ENCODE peak calls at places on chromosomes 2 and 18, in eight cellular contexts. R, N, T, Q, L, K, B and I are unnamed samples.

GRCh38 chr2:67036446-67036845 is 360.7 kb upstream of the ETAA1 start:
- DNase-seq in Q (no peak), R (no peak), L (no peak), N (no peak), K (no peak), B (no peak), T (no peak), I (no peak)

GRCh38 chr2:226217191-226217590 is 582.4 kb downstream of the IRS1 start:
- DNase-seq in K (no peak), T (no peak), B (no peak), R (no peak), L (no peak), N (no peak), Q (no peak), I (no peak)

GRCh38 chr2:182330451-182331325 is 96.1 kb downstream of the PDE1A start:
- DNase-seq in Q (peak), N (no peak), L (no peak), T (no peak), B (no peak), R (no peak), K (no peak), I (no peak)

GRCh38 chr2:221911316-221911715 is 339.2 kb upstream of the EPHA4 start:
- DNase-seq in T (no peak), B (no peak), L (no peak), N (no peak), K (no peak), Q (no peak), R (no peak), I (no peak)

GRCh38 chr2:27191107-27191829 is 20.6 kb upstream of the ATRAID start:
- DNase-seq in L (peak), K (peak), R (no peak), T (peak), B (no peak), N (peak), Q (peak), I (peak)

GRCh38 chr2:62577994-62578836 is 72.2 kb upstream of the TMEM17 start:
- DNase-seq in N (no peak), K (peak), Q (peak), L (no peak), R (no peak), T (no peak), B (no peak), I (no peak)

GRCh38 chr2:88927142-88927541 is 235.7 kb downstream of the RPIA start:
- DNase-seq in Q (no peak), N (no peak), B (no peak), K (no peak), L (no peak), R (no peak), T (no peak), I (no peak)

GRCh38 chr2:210522399-210522798 is 34.0 kb upstream of the CPS1 start:
- DNase-seq in R (no peak), K (no peak), B (no peak), Q (no peak), T (no peak), N (no peak), L (no peak), I (no peak)

GRCh38 chr2:68057658-68058396 is 5.0 kb downstream of the C1D start:
- DNase-seq in R (no peak), Q (no peak), B (no peak), N (no peak), L (no peak), K (no peak), T (no peak), I (peak)

GRCh38 chr2:1784986-1785617 is 40.8 kb upstream of the PXDN start:
- DNase-seq in R (peak), B (peak), Q (no peak), T (no peak), L (no peak), N (no peak), K (no peak), I (no peak)

GRCh38 chr2:79855264-79856006 is 342.6 kb downstream of the CTNNA2 start:
- DNase-seq in B (no peak), K (no peak), T (no peak), R (no peak), L (no peak), N (no peak), Q (no peak), I (no peak)

GRCh38 chr2:229087843-229088520 is 183.1 kb downstream of the PID1 start:
- DNase-seq in N (no peak), T (no peak), K (no peak), Q (no peak), L (no peak), B (no peak), R (no peak), I (no peak)

GRCh38 chr2:190440113-190440512 is 32.0 kb downstream of the MFSD6 start:
- DNase-seq in R (no peak), B (no peak), N (no peak), K (no peak), L (no peak), Q (no peak), T (no peak), I (no peak)

GRCh38 chr2:94995516-94995915 is 30.0 kb upstream of the MAL start:
- DNase-seq in N (no peak), T (no peak), L (no peak), R (peak), Q (no peak), K (no peak), B (no peak), I (no peak)

GRCh38 chr2:72993585-72994280 is 76.4 kb downstream of the EMX1 start:
- DNase-seq in B (peak), N (no peak), R (peak), Q (no peak), T (no peak), K (no peak), L (no peak), I (no peak)

GRCh38 chr2:171244466-171244969 is 83.8 kb upstream of the TLK1 start:
- DNase-seq in K (peak), N (no peak), Q (peak), R (no peak), T (no peak), B (no peak), L (no peak), I (no peak)

GRCh38 chr2:59080465-59081181 is 839.5 kb upstream of the FANCL start:
- DNase-seq in L (no peak), N (no peak), Q (no peak), T (no peak), K (no peak), R (no peak), B (no peak), I (no peak)

GRCh38 chr2:13662055-13662454 is 945.3 kb downstream of the TRIB2 start:
- DNase-seq in R (no peak), T (no peak), K (no peak), B (no peak), L (no peak), Q (peak), N (no peak), I (no peak)

GRCh38 chr2:160253440-160254296 is 53.6 kb upstream of the ITGB6 start:
- DNase-seq in B (no peak), Q (peak), L (no peak), R (no peak), T (no peak), K (no peak), N (no peak), I (no peak)

GRCh38 chr2:157627594-157628281 is 926 bp downstream of the ACVR1C start:
- DNase-seq in B (no peak), R (no peak), K (no peak), L (peak), N (peak), T (peak), Q (no peak), I (no peak)

GRCh38 chr18:13584826-13585225 is 141.5 kb downstream of the FAM210A start:
- DNase-seq in B (no peak), T (no peak), N (no peak), L (no peak), Q (no peak), R (no peak), K (no peak), I (no peak)

GRCh38 chr2:12035029-12035720 is 288.7 kb downstream of the LPIN1 start:
- DNase-seq in K (no peak), T (no peak), L (no peak), B (no peak), Q (no peak), R (no peak), N (no peak), I (peak)

GRCh38 chr2:109676346-109676897 is 62.3 kb downstream of the SOWAHC start:
- DNase-seq in B (no peak), R (no peak), N (no peak), L (no peak), K (no peak), Q (no peak), T (no peak), I (no peak)

GRCh38 chr18:13520306-13520705 is 206.1 kb downstream of the FAM210A start:
- DNase-seq in K (no peak), T (no peak), L (no peak), B (no peak), R (no peak), N (no peak), Q (no peak), I (no peak)

GRCh38 chr2:54575379-54575888 is 119.3 kb downstream of the SPTBN1 start:
- DNase-seq in K (no peak), R (no peak), B (no peak), L (no peak), N (no peak), T (no peak), Q (peak), I (no peak)

GRCh38 chr2:67806816-67807215 is 256.0 kb downstream of the C1D start:
- DNase-seq in Q (no peak), L (no peak), B (no peak), R (no peak), N (no peak), K (no peak), T (no peak), I (no peak)

GRCh38 chr18:24514439-24514838 is 54.0 kb downstream of the HRH4 start:
- DNase-seq in B (no peak), R (no peak), Q (peak), K (no peak), T (no peak), N (no peak), L (no peak), I (peak)

GRCh38 chr2:131085646-131086045 is 7.6 kb downstream of the FAM168B start:
- DNase-seq in Q (no peak), B (no peak), T (no peak), N (no peak), K (no peak), L (no peak), R (no peak), I (no peak)

GRCh38 chr2:131076707-131077106 is 16.6 kb downstream of the FAM168B start:
- DNase-seq in B (no peak), K (no peak), R (no peak), T (no peak), N (no peak), Q (peak), L (no peak), I (no peak)

GRCh38 chr2:131077966-131078365 is 15.3 kb downstream of the FAM168B start:
- DNase-seq in T (no peak), Q (no peak), R (no peak), N (no peak), B (no peak), K (no peak), L (no peak), I (no peak)

GRCh38 chr2:131077182-131077846 is 15.9 kb downstream of the FAM168B start:
- DNase-seq in T (no peak), L (no peak), N (no peak), R (no peak), Q (no peak), K (no peak), B (no peak), I (no peak)

DNA sequence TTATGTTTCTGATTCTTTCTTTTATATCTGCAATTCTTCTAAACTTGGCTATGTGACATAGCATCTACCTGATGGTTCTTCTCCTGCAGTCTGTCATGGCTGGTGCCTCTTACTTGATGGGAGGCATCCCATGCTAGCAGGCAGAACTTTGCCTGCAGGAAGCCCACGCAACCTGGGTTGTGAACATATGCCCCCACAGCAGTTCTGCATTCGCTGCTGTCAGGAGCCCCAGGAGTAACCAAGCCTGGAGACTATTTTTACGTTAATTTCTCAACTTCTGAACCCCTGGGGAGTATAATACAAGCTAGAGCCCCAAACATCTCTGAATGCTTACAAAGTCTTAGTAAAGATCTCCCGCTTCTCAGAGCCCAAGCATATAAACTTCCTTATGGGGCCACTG is 12.1 kb downstream of the FAM168B start:
- DNase-seq in L (no peak), T (no peak), Q (no peak), N (no peak), R (no peak), B (no peak), K (no peak), I (no peak)
- H3K27ac ChIP-seq in L (no peak), T (no peak), Q (no peak), N (no peak), R (no peak), B (no peak), K (no peak), I (no peak)

GRCh38 chr2:177273456-177273855 is 8.9 kb upstream of the NFE2L2 start:
- DNase-seq in K (no peak), B (no peak), R (no peak), Q (peak), N (no peak), T (no peak), L (no peak), I (no peak)
- H3K27ac ChIP-seq in K (no peak), B (peak), R (no peak), Q (no peak), N (no peak), T (no peak), L (no peak), I (no peak)

GRCh38 chr2:178084273-178084672 is 11.7 kb upstream of the PDE11A start:
- DNase-seq in L (no peak), N (no peak), B (no peak), Q (peak), K (no peak), T (no peak), R (no peak), I (no peak)
- H3K27ac ChIP-seq in L (no peak), N (no peak), B (no peak), Q (no peak), K (no peak), T (no peak), R (no peak), I (no peak)

GRCh38 chr2:146981921-146982320 is 862.9 kb upstream of the ACVR2A start:
- DNase-seq in N (no peak), B (no peak), L (no peak), Q (no peak), T (no peak), K (no peak), R (no peak), I (no peak)
- H3K27ac ChIP-seq in N (no peak), B (no peak), L (no peak), Q (no peak), T (no peak), K (no peak), R (no peak), I (no peak)

DNA sequence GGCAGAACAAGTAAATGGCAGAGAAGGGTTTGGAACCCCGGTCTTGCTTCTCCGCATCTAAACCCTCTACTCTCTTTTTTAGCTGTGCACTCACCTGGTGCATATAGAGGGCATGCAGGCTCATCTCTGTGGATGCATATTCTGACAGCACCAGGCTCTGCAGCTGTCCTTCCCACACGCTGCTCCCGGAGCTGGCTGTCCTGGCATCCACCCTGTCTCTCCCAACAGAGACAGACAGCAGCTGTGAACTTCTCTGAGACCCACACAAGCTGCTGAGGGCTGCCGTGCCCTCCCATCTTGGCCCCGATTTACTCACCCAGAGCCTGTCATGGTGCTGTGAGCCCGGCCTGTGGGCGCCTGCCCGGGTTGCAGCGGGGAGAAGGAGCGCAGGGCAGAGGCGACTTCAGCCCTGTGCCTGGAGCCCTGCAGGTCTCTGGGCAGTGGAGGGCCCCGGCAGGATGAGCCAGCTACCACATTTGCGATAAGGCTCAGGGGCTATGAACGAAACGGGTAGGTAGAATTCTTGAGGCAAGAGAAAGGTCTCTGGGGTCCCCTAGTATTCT is 3.3 kb upstream of the ABCB6 start:
- DNase-seq in T (no peak), B (no peak), Q (no peak), N (no peak), K (no peak), L (no peak), R (no peak), I (no peak)
- H3K27ac ChIP-seq in T (no peak), B (no peak), Q (no peak), N (no peak), K (no peak), L (no peak), R (no peak), I (no peak)

GRCh38 chr2:173390036-173390435 is 35.4 kb downstream of the CDCA7 start:
- DNase-seq in T (no peak), L (no peak), R (no peak), Q (no peak), N (no peak), K (no peak), B (no peak), I (no peak)

GRCh38 chr2:173388795-173389194 is 34.1 kb downstream of the CDCA7 start:
- DNase-seq in R (no peak), N (no peak), L (no peak), B (no peak), T (no peak), Q (no peak), K (no peak), I (no peak)

DNA sequence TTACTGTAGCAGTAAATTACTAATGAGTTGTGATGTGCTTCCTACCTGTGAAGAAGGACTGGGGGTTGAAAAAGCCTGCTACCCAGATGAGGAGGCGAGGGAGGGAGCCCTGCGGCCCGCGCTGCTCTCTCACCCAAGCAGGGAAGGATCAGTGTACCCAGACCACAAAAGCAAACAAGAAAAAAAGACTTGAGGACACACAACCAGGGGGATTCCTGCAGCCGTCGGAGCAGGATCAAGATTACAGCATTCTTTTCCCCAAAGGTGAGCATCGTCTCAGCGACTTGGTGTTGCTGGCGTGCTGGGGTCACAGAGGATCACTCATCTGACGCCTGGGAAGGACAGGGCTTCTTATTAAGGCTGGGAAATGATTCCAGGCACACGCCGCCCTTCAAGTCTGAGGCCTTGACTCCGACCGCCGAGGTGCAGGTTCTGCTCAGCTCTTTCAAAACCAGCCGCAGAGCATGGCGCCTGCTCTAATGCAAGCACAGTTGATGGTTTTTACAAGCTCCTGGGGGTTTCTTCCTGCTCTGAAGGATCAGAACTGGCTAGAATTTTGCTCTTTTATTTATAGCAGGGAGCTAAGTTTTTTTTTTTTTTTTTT is 31.9 kb downstream of the CDCA7 start:
- DNase-seq in L (no peak), T (no peak), B (no peak), K (no peak), R (no peak), N (no peak), Q (no peak), I (no peak)
- H3K27ac ChIP-seq in L (no peak), T (no peak), B (no peak), K (no peak), R (no peak), N (no peak), Q (no peak), I (no peak)